ENCODE peak calls at places on chromosomes 2 and 18, in four cellular contexts. G is NCI-H2081, S is Peyer's patch, D is NCI-H2029 treated with DMSO at 0.1 percent for 48 hours. P is an unnamed sample.

GRCh38 chr2:43133708-43134570 is 92.5 kb downstream of the ZFP36L2 start:
- DNase-seq in G (no peak), S (peak), D (no peak), P (no peak)

GRCh38 chr2:74671479-74671878 is 17.4 kb downstream of the SEMA4F start:
- DNase-seq in G (no peak), S (no peak), D (no peak), P (peak)

GRCh38 chr2:6236317-6236716 is 544.1 kb downstream of the SOX11 start:
- DNase-seq in G (no peak), S (no peak), D (no peak), P (no peak)

GRCh38 chr2:59177748-59178147 is 936.6 kb upstream of the FANCL start:
- DNase-seq in G (no peak), S (no peak), D (peak), P (no peak)

GRCh38 chr2:150531626-150532419 is 44.4 kb upstream of the RND3 start:
- DNase-seq in G (no peak), S (no peak), D (no peak), P (peak)

GRCh38 chr2:216490061-216490460 is 8.6 kb upstream of the RPL37A start:
- DNase-seq in G (no peak), S (no peak), D (no peak), P (peak)

GRCh38 chr18:45923138-45923537 is 44.0 kb downstream of the EPG5 start:
- DNase-seq in G (no peak), S (no peak), D (no peak), P (no peak)

GRCh38 chr18:79071037-79071960 is 2.1 kb downstream of the ATP9B start:
- DNase-seq in G (no peak), S (no peak), D (no peak), P (no peak)

GRCh38 chr2:17621781-17622180 is 81.3 kb downstream of the VSNL1 start:
- DNase-seq in G (no peak), S (no peak), D (no peak), P (peak)

GRCh38 chr18:79769698-79770500 is 27.8 kb upstream of the KCNG2 start:
- DNase-seq in G (no peak), S (peak), D (no peak), P (no peak)

GRCh38 chr2:63594622-63595021 is 5.9 kb downstream of the MDH1 start:
- DNase-seq in G (no peak), S (no peak), D (no peak), P (no peak)

GRCh38 chr2:70947556-70948184 is 12.0 kb downstream of the ATP6V1B1 start:
- DNase-seq in G (no peak), S (peak), D (no peak), P (peak)

GRCh38 chr2:218002792-218003191 is at the start of gene TNS1:
- DNase-seq in G (no peak), S (no peak), D (no peak), P (no peak)

GRCh38 chr2:144447535-144447934 is 72.4 kb downstream of the ZEB2 start:
- DNase-seq in G (no peak), S (no peak), D (no peak), P (no peak)

GRCh38 chr18:36415606-36416005 is 118.1 kb downstream of the FHOD3 start:
- DNase-seq in G (no peak), S (no peak), D (no peak), P (no peak)

GRCh38 chr18:6055711-6056110 is 160.4 kb upstream of the TMEM200C start:
- DNase-seq in G (no peak), S (no peak), D (no peak), P (peak)

GRCh38 chr2:72146357-72147302 is 1.0 kb downstream of the CYP26B1 start:
- DNase-seq in G (no peak), S (peak), D (no peak), P (no peak)

GRCh38 chr2:229718057-229718456 is 3.7 kb upstream of the DNER start:
- DNase-seq in G (no peak), S (no peak), D (no peak), P (no peak)

GRCh38 chr2:100185105-100185504 is 42.7 kb upstream of the AFF3 start:
- DNase-seq in G (no peak), S (no peak), D (no peak), P (no peak)

GRCh38 chr2:102143450-102143985 is 972 bp downstream of the IL1R1 start:
- DNase-seq in G (no peak), S (no peak), D (no peak), P (no peak)

GRCh38 chr2:10462178-10463083 is 14.3 kb upstream of the ODC1 start:
- DNase-seq in G (no peak), S (peak), D (no peak), P (no peak)

GRCh38 chr2:241115361-241115760 is 13.3 kb upstream of the MTERF4 start:
- DNase-seq in G (no peak), S (no peak), D (no peak), P (no peak)

GRCh38 chr2:120625865-120626560 is 109.7 kb upstream of the GLI2 start:
- DNase-seq in G (peak), S (no peak), D (peak), P (no peak)

GRCh38 chr2:18402888-18403287 is 157.6 kb downstream of the RDH14 start:
- DNase-seq in G (no peak), S (no peak), D (no peak), P (no peak)

GRCh38 chr2:113136828-113137775 is 9.7 kb downstream of the IL1RN start:
- DNase-seq in G (peak), S (peak), D (peak), P (peak)

GRCh38 chr2:9710311-9710710 is 79.5 kb upstream of the YWHAQ start:
- DNase-seq in G (no peak), S (peak), D (no peak), P (no peak)

GRCh38 chr2:126823951-126824350 is 74.7 kb upstream of the TEX51 start:
- DNase-seq in G (no peak), S (no peak), D (no peak), P (no peak)

GRCh38 chr2:197001921-197002320 is 75.4 kb upstream of the PGAP1 start:
- DNase-seq in G (no peak), S (no peak), D (no peak), P (no peak)

GRCh38 chr2:112634153-112634873 is 11.4 kb upstream of the SLC20A1 start:
- DNase-seq in G (no peak), S (peak), D (no peak), P (no peak)

GRCh38 chr2:157857881-157858280 is 18.2 kb downstream of the ACVR1 start:
- DNase-seq in G (no peak), S (no peak), D (no peak), P (peak)

GRCh38 chr18:46677609-46678470 is 20.8 kb upstream of the LOXHD1 start:
- DNase-seq in G (no peak), S (no peak), D (no peak), P (peak)

GRCh38 chr2:72778410-72778809 is 47.4 kb downstream of the EXOC6B start:
- DNase-seq in G (no peak), S (no peak), D (no peak), P (peak)

GRCh38 chr2:85819811-85820510 is 66.2 kb downstream of the ATOH8 start:
- DNase-seq in G (no peak), S (no peak), D (no peak), P (no peak)

GRCh38 chr2:238061310-238062202 is 755 bp downstream of the SCLY start:
- DNase-seq in G (peak), S (peak), D (no peak), P (peak)

GRCh38 chr2:137155351-137156104 is 390.2 kb downstream of the THSD7B start:
- DNase-seq in G (no peak), S (no peak), D (no peak), P (peak)

GRCh38 chr2:3759766-3760165 is 56.4 kb downstream of the DCDC2C start:
- DNase-seq in G (no peak), S (no peak), D (no peak), P (no peak)

GRCh38 chr2:85999131-85999831 is 106.4 kb downstream of the POLR1A start:
- DNase-seq in G (no peak), S (peak), D (no peak), P (peak)

GRCh38 chr2:49403722-49404507 is 249.6 kb upstream of the FSHR start:
- DNase-seq in G (peak), S (no peak), D (no peak), P (no peak)